ENCODE peak calls at places on chromosome 15, in six cellular contexts. P, W, F, V, K and Y are unnamed samples. For H3K4me1, the result is how much of the 10 kb centered on the place peaks cover.

GRCh38 chr15:77966540-77967290 is 110.8 kb downstream of the TBC1D2B start:
- DNase-seq in F (no peak), P (peak), V (no peak), W (peak), K (peak), Y (no peak)

GRCh38 chr15:94631608-94632007 is 400.2 kb downstream of the MCTP2 start:
- DNase-seq in V (no peak), W (no peak), P (no peak), K (no peak), F (no peak), Y (no peak)

GRCh38 chr15:91853501-91853967 is at the start of gene SLCO3A1:
- DNase-seq in P (peak), K (no peak), F (peak), W (peak), V (peak), Y (no peak)

GRCh38 chr15:57218826-57219576 is 157.3 kb upstream of the CGNL1 start:
- DNase-seq in K (no peak), W (peak), V (no peak), P (no peak), F (peak), Y (no peak)

GRCh38 chr15:84570164-84570692 is 30.6 kb upstream of the ZSCAN2 start:
- DNase-seq in V (peak), F (peak), P (peak), W (peak), K (peak), Y (peak)

GRCh38 chr15:39417766-39418165 is 163.1 kb upstream of the THBS1 start:
- DNase-seq in P (no peak), V (no peak), W (no peak), F (no peak), K (no peak), Y (peak)

GRCh38 chr15:76916369-76916768 is 11.2 kb upstream of the SCAPER start:
- DNase-seq in P (no peak), V (no peak), K (no peak), F (no peak), W (no peak), Y (no peak)

GRCh38 chr15:73081321-73081958 is 29.2 kb downstream of the NEO1 start:
- DNase-seq in W (peak), V (peak), F (peak), P (peak), K (peak), Y (no peak)

GRCh38 chr15:83733691-83734090 is 79.8 kb downstream of the ADAMTSL3 start:
- DNase-seq in W (no peak), K (no peak), F (no peak), V (no peak), P (no peak), Y (no peak)

GRCh38 chr15:73851679-73852078 is 21.7 kb upstream of the TBC1D21 start:
- DNase-seq in F (peak), W (peak), V (peak), K (peak), P (peak), Y (no peak)

GRCh38 chr15:101264011-101264410 is 12.2 kb upstream of the CHSY1 start:
- DNase-seq in F (no peak), V (no peak), W (no peak), K (no peak), P (no peak), Y (no peak)

GRCh38 chr15:58576657-58577056 is 144.9 kb downstream of the LIPC start:
- DNase-seq in P (no peak), F (no peak), K (no peak), V (no peak), W (no peak), Y (no peak)

GRCh38 chr15:36905908-36906307 is 194.4 kb downstream of the MEIS2 start:
- DNase-seq in K (peak), F (no peak), V (no peak), P (no peak), W (no peak), Y (peak)

GRCh38 chr15:88454231-88454630 is 13.0 kb downstream of the MRPL46 start:
- DNase-seq in V (no peak), F (no peak), W (no peak), K (no peak), P (no peak), Y (no peak)

GRCh38 chr15:74430510-74430951 is 3.2 kb downstream of the SEMA7A start:
- DNase-seq in P (no peak), W (no peak), V (no peak), K (no peak), F (no peak), Y (no peak)

GRCh38 chr15:48641416-48641815 is 4.1 kb downstream of the FBN1 start:
- DNase-seq in F (no peak), W (peak), K (peak), P (no peak), V (no peak), Y (no peak)

GRCh38 chr15:50261979-50262378 is 3.5 kb downstream of the HDC start:
- DNase-seq in F (no peak), V (no peak), P (no peak), W (no peak), K (no peak), Y (no peak)

GRCh38 chr15:46344906-46345305 is 710.1 kb downstream of the SQOR start:
- DNase-seq in V (no peak), W (no peak), K (no peak), P (no peak), F (no peak), Y (no peak)

GRCh38 chr15:38406451-38406850 is 47.5 kb upstream of the FAM98B start:
- DNase-seq in P (no peak), K (no peak), F (no peak), W (no peak), V (no peak), Y (no peak)

GRCh38 chr15:88215249-88215648 is 41.3 kb downstream of the NTRK3 start:
- DNase-seq in P (no peak), V (no peak), F (no peak), K (no peak), W (no peak), Y (no peak)

GRCh38 chr15:63255485-63255990 is 21.9 kb upstream of the APH1B start:
- DNase-seq in P (no peak), W (no peak), K (no peak), F (no peak), V (no peak), Y (no peak)

GRCh38 chr15:63251701-63252100 is 25.7 kb upstream of the APH1B start:
- DNase-seq in P (no peak), V (no peak), W (no peak), F (no peak), K (no peak), Y (no peak)

GRCh38 chr15:63252292-63252691 is 25.1 kb upstream of the APH1B start:
- DNase-seq in W (no peak), F (no peak), P (no peak), K (no peak), V (no peak), Y (no peak)

GRCh38 chr15:63256433-63256884 is 20.9 kb upstream of the APH1B start:
- DNase-seq in F (peak), W (peak), P (no peak), K (no peak), V (no peak), Y (no peak)

DNA sequence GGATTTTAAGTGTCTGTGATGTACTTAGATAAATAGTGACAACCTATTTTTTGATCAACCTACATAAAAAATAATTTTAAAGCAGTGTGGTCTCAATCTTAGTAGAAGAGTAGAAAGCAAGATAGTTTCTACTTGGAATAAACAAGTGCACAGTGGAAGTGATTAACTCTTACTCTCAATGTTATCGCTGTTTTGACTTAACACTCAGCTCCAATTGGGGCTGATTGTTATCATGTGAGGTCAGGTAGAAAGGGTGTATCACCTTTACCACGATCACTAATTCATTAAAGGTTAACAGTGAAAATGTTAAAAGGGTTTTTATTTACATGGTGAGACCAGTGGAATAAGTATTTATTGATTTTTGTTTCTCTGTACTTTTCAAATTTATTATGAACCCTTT is 22.4 kb upstream of the APH1B start:
- DNase-seq in F (no peak), V (no peak), K (no peak), W (no peak), P (no peak), Y (no peak)
- H3K27ac ChIP-seq in F (peak), V (no peak), K (no peak), W (no peak), P (no peak), Y (no peak)

DNA sequence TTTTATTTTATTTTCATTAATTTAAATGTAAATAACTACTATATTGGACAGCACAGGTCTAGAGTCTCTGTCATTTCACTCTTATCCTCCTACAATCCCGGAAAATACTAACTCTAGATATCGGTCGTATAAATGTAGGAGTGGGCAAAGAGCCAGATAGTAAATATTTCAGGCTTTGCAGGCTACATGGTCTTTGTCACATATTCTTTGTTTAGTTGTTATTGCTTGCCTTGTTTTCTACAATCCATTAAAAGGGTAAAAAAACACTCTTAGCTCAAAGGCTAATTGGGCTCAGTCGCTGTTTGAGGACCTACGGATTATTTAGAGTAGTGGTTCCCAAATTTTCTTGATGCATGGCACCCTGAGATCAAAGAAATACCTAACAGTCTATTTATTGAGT is 1.7 kb downstream of the KNL1 start:
- DNase-seq in K (no peak), W (peak), P (no peak), F (no peak), V (no peak), Y (no peak)
- H3K4me3 ChIP-seq in K (no peak), W (no peak), P (no peak), F (no peak), V (no peak), Y (no peak)

DNA sequence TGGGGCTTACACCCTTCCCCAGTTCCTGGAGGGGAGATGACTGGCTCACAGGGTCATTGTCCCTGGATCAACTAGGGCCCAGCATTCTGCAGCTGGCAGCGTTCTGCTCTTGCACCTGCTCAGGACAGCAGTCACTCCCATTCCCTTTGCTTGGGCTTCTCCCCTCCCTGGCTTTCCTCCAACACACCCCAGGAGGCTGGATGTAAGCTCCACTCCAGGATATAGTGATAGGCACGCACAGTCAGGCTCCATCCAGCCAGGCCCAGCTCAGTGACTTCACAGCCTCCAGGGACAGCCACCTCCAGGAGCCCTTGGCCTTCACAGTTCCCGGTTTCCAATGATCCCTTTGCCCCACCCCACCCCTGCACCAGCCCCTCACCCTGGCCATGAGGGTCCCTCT is 1.9 kb downstream of the SPTBN5 start:
- DNase-seq in F (no peak), K (no peak), P (no peak), V (no peak), W (no peak), Y (no peak)
- H3K4me1 ChIP-seq in F (under half), K (under half), P (under half), V (under half), W (under half), Y (under half)

GRCh38 chr15:99537344-99537743 is 28.4 kb upstream of the MEF2A start:
- DNase-seq in F (no peak), K (no peak), V (no peak), W (no peak), P (peak), Y (no peak)
- H3K27ac ChIP-seq in F (no peak), K (no peak), V (no peak), W (no peak), P (peak), Y (peak)

GRCh38 chr15:52651868-52652267 is 27.3 kb downstream of the ATOSA start:
- DNase-seq in F (peak), K (peak), P (peak), W (peak), V (peak), Y (no peak)

GRCh38 chr15:52651114-52651513 is 28.1 kb downstream of the ATOSA start:
- DNase-seq in K (no peak), W (no peak), F (no peak), V (no peak), P (no peak), Y (no peak)

GRCh38 chr15:52652984-52653383 is 26.2 kb downstream of the ATOSA start:
- DNase-seq in W (peak), F (no peak), K (peak), V (no peak), P (no peak), Y (no peak)

GRCh38 chr15:52653451-52653964 is 25.7 kb downstream of the ATOSA start:
- DNase-seq in F (no peak), K (peak), W (peak), P (no peak), V (no peak), Y (no peak)

GRCh38 chr15:52652286-52652685 is 26.9 kb downstream of the ATOSA start:
- DNase-seq in P (no peak), W (no peak), K (no peak), F (no peak), V (no peak), Y (no peak)
- H3K4me3 ChIP-seq in P (peak), W (no peak), K (no peak), F (no peak), V (no peak), Y (peak)

GRCh38 chr15:67366904-67367303 is 112.3 kb downstream of the IQCH start:
- DNase-seq in F (no peak), P (no peak), V (no peak), K (no peak), W (no peak), Y (no peak)

GRCh38 chr15:67359431-67360082 is 105.0 kb downstream of the IQCH start:
- DNase-seq in V (no peak), P (no peak), F (no peak), K (no peak), W (no peak), Y (no peak)

GRCh38 chr15:67358812-67359211 is 104.2 kb downstream of the IQCH start:
- DNase-seq in V (no peak), F (no peak), W (no peak), K (no peak), P (no peak), Y (no peak)

GRCh38 chr15:67361100-67361499 is 106.5 kb downstream of the IQCH start:
- DNase-seq in F (no peak), P (no peak), K (no peak), W (no peak), V (no peak), Y (no peak)
- H3K4me1 ChIP-seq in F (under half), P (under half), K (under half), W (under half), V (under half), Y (under half)

GRCh38 chr15:68751622-68752021 is 69.1 kb downstream of the ANP32A start:
- DNase-seq in K (no peak), P (no peak), V (no peak), W (no peak), F (no peak), Y (no peak)

GRCh38 chr15:68755731-68756130 is 65.0 kb downstream of the ANP32A start:
- DNase-seq in V (no peak), W (no peak), P (no peak), K (no peak), F (no peak), Y (no peak)
- H3K27ac ChIP-seq in V (no peak), W (no peak), P (no peak), K (no peak), F (no peak), Y (no peak)